ENCODE peak calls at places on chromosome 3, in nine cellular contexts. E is stimulated activated CD8-positive, alpha-beta memory T cell treated with anti-CD3 and anti-CD28 coated beads, Interleukin-2, amount 100 ng/mL, for 48 hours; Z is left lung; K is globus pallidus; M is NCI-H774; W is hepatic stellate cell; S is T follicular helper cell; N is A549; C is effector memory CD8-positive, alpha-beta T cell. R is an unnamed sample.

GRCh38 chr3:65597225-65597951 is 441.3 kb downstream of the MAGI1 start:
- DNase-seq in N (no peak), C (no peak), W (peak), E (no peak), M (no peak), Z (no peak), S (no peak), K (peak), R (peak)

GRCh38 chr3:41131224-41131623 is 68.1 kb upstream of the CTNNB1 start:
- DNase-seq in Z (no peak), N (no peak), M (no peak), K (no peak), C (no peak), E (no peak), W (no peak), S (no peak), R (no peak)

GRCh38 chr3:114320251-114320650 is 26.4 kb downstream of the TIGIT start:
- DNase-seq in E (no peak), N (no peak), S (no peak), W (no peak), M (no peak), Z (no peak), C (no peak), K (no peak), R (no peak)

GRCh38 chr3:137992592-137992991 is 17.4 kb upstream of the CLDN18 start:
- DNase-seq in N (no peak), M (no peak), K (no peak), Z (no peak), E (no peak), S (no peak), C (no peak), W (no peak), R (no peak)

GRCh38 chr3:98328933-98329332 is 24.7 kb upstream of the OR5K4 start:
- DNase-seq in E (no peak), C (no peak), K (no peak), S (no peak), N (no peak), M (no peak), W (no peak), Z (no peak), R (no peak)

GRCh38 chr3:155870133-155870944 is at the start of gene GMPS:
- DNase-seq in E (peak), K (peak), Z (peak), C (peak), M (peak), W (peak), S (peak), N (peak), R (peak)

GRCh38 chr3:61936344-61936937 is 375.1 kb downstream of the PTPRG start:
- DNase-seq in W (peak), K (no peak), C (no peak), M (peak), Z (no peak), N (peak), S (no peak), E (no peak), R (no peak)

GRCh38 chr3:58962816-58963215 is 87.0 kb downstream of the CFAP20DC start:
- DNase-seq in K (no peak), S (no peak), E (no peak), C (no peak), W (no peak), Z (no peak), N (no peak), M (no peak), R (no peak)

GRCh38 chr3:73365756-73366397 is 258.9 kb downstream of the PDZRN3 start:
- DNase-seq in C (no peak), S (no peak), N (no peak), Z (peak), E (no peak), W (peak), M (no peak), K (peak), R (no peak)

GRCh38 chr3:185677146-185677829 is 91.2 kb downstream of the SENP2 start:
- DNase-seq in K (no peak), S (no peak), E (no peak), Z (no peak), C (no peak), N (peak), M (peak), W (peak), R (peak)

GRCh38 chr3:102536479-102536878 is 101.7 kb downstream of the ZPLD1 start:
- DNase-seq in N (peak), Z (no peak), W (peak), E (no peak), C (no peak), M (peak), K (peak), S (no peak), R (no peak)

GRCh38 chr3:163315786-163316185 is 1762.5 kb downstream of the SI start:
- DNase-seq in M (no peak), E (no peak), Z (no peak), N (no peak), C (no peak), S (no peak), W (no peak), K (no peak), R (no peak)

GRCh38 chr3:25840099-25840498 is 50.2 kb downstream of the OXSM start:
- DNase-seq in W (no peak), S (no peak), C (no peak), E (no peak), Z (no peak), K (no peak), N (no peak), M (no peak), R (no peak)

GRCh38 chr3:10554746-10555145 is 49.4 kb upstream of the ATP2B2 start:
- DNase-seq in S (no peak), C (no peak), W (no peak), Z (no peak), K (no peak), M (no peak), N (no peak), E (no peak), R (no peak)

GRCh38 chr3:45659661-45660566 is 29.3 kb upstream of the SACM1L start:
- DNase-seq in N (peak), C (peak), M (no peak), E (no peak), K (peak), W (peak), Z (no peak), S (peak), R (peak)

GRCh38 chr3:194840661-194841514 is 155.2 kb downstream of the FAM43A start:
- DNase-seq in N (peak), C (no peak), W (peak), Z (no peak), E (no peak), S (no peak), K (no peak), M (no peak), R (peak)

GRCh38 chr3:130948929-130949328 is 55.0 kb downstream of the ATP2C1 start:
- DNase-seq in N (no peak), C (no peak), K (no peak), Z (no peak), M (no peak), W (no peak), E (no peak), S (no peak), R (no peak)

R was measured in Calu3.